ENCODE peak calls at places on chromosomes 16 and 17, in five cellular contexts. W is psoas muscle; Y is CD4-positive, alpha-beta T cell; Q is esophagus squamous epithelium; B is CD4-positive, alpha-beta memory T cell. H is an unnamed sample.
A peak's percentile ranks its signal among the peaks of the same experiment; 100 is the strongest.

GRCh38 chr17:21034350-21035235 is 8.2 kb downstream of the USP22 start:
- DNase-seq in Y (no peak), B (peak; percentile 62), Q (no peak), W (peak; percentile 87), H (no peak)

GRCh38 chr17:4043862-4044261 is 79.6 kb upstream of the ATP2A3 start:
- DNase-seq in Q (no peak), B (peak; percentile 65), Y (peak; percentile 44), W (no peak), H (peak; percentile 18)

GRCh38 chr16:66918355-66918754 is 330 bp downstream of the CDH16 start:
- DNase-seq in Q (no peak), Y (no peak), W (no peak), B (no peak), H (no peak)

GRCh38 chr17:42050360-42051012 is at the start of gene C17orf113:
- DNase-seq in Y (peak; percentile 9), W (peak; percentile 82), Q (no peak), B (peak; percentile 48), H (peak; percentile 28)

GRCh38 chr17:45102856-45103255 is 29.5 kb downstream of the PLCD3 start:
- DNase-seq in W (no peak), Y (no peak), B (no peak), Q (no peak), H (no peak)

GRCh38 chr16:19008245-19008644 is 24.5 kb downstream of the TMC7 start:
- DNase-seq in W (no peak), B (no peak), Q (no peak), Y (no peak), H (no peak)

GRCh38 chr17:40433551-40434384 is 9.5 kb upstream of the IGFBP4 start:
- DNase-seq in W (no peak), B (no peak), Y (no peak), Q (no peak), H (no peak)

GRCh38 chr16:85178596-85178995 is 66.3 kb upstream of the CIBAR2 start:
- DNase-seq in W (peak; percentile 29), Y (no peak), B (no peak), Q (no peak), H (no peak)

GRCh38 chr17:78237403-78238012 is 6.1 kb downstream of the TMEM235 start:
- DNase-seq in Q (no peak), Y (no peak), W (no peak), B (no peak), H (no peak)

GRCh38 chr16:89473791-89474414 is 16.5 kb downstream of the ANKRD11 start:
- DNase-seq in W (peak; percentile 35), Q (no peak), Y (no peak), B (no peak), H (no peak)

GRCh38 chr16:73048292-73049050 is 543 bp upstream of the ZFHX3 start:
- DNase-seq in B (no peak), Y (no peak), W (peak; percentile 86), Q (no peak), H (no peak)

GRCh38 chr16:88593064-88593463 is 22.9 kb downstream of the ZC3H18 start:
- DNase-seq in Y (no peak), B (no peak), Q (no peak), W (peak; percentile 38), H (no peak)

GRCh38 chr16:898761-899677 is 71.8 kb downstream of the LMF1 start:
- DNase-seq in Y (no peak), W (peak; percentile 36), B (no peak), Q (no peak), H (no peak)

GRCh38 chr16:81707411-81708321 is 71.4 kb upstream of the PLCG2 start:
- DNase-seq in Y (no peak), B (no peak), W (no peak), Q (no peak), H (no peak)

GRCh38 chr16:29811170-29811895 is 660 bp upstream of the PRRT2 start:
- DNase-seq in W (peak; percentile 98), Q (no peak), B (peak; percentile 65), Y (no peak), H (no peak)

GRCh38 chr17:44798352-44798751 is 31.7 kb downstream of the GJC1 start:
- DNase-seq in W (no peak), Q (no peak), B (no peak), Y (no peak), H (no peak)

GRCh38 chr16:1458977-1459341 is 14.6 kb upstream of the CCDC154 start:
- DNase-seq in B (no peak), Y (no peak), Q (no peak), W (no peak), H (no peak)

GRCh38 chr17:6096201-6097004 is 26.2 kb downstream of the WSCD1 start:
- DNase-seq in B (no peak), Q (no peak), W (no peak), Y (no peak), H (no peak)

GRCh38 chr17:17971431-17972125 is 622 bp downstream of the TOM1L2 start:
- DNase-seq in Q (no peak), B (no peak), Y (no peak), W (peak; percentile 83), H (no peak)

GRCh38 chr17:60077672-60078519 is 825 bp downstream of the HEATR6 start:
- DNase-seq in B (no peak), Q (no peak), Y (peak; percentile 9), W (no peak), H (no peak)

GRCh38 chr17:79294459-79295071 is 219.9 kb downstream of the ENGASE start:
- DNase-seq in Y (peak; percentile 8), B (peak; percentile 15), Q (no peak), W (peak; percentile 78), H (peak; percentile 27)

GRCh38 chr16:67543582-67543981 is 15.0 kb downstream of the RIPOR1 start:
- DNase-seq in W (peak; percentile 49), Q (no peak), Y (no peak), B (no peak), H (no peak)

GRCh38 chr17:39400547-39401411 is 647 bp downstream of the FBXL20 start:
- DNase-seq in Y (no peak), W (peak; percentile 70), Q (no peak), B (no peak), H (no peak)

GRCh38 chr17:81345211-81346089 is 49.8 kb upstream of the BAHCC1 start:
- DNase-seq in B (peak; percentile 36), W (peak; percentile 97), Q (peak; percentile 32), Y (no peak), H (no peak)

GRCh38 chr16:8505327-8505991 is 84.9 kb downstream of the TMEM114 start:
- DNase-seq in W (no peak), B (no peak), Y (no peak), Q (no peak), H (no peak)

GRCh38 chr16:79656537-79657115 is 56.1 kb upstream of the MAF start:
- DNase-seq in Y (no peak), W (no peak), Q (no peak), B (no peak), H (no peak)

GRCh38 chr16:87060026-87060986 is 256.9 kb downstream of the C16orf95 start:
- DNase-seq in Y (no peak), Q (no peak), B (no peak), W (no peak), H (no peak)

GRCh38 chr17:67503184-67503583 is 126.1 kb downstream of the PITPNC1 start:
- DNase-seq in B (no peak), W (no peak), Y (peak; percentile 9), Q (no peak), H (no peak)

GRCh38 chr17:16342979-16343378 is 10.3 kb downstream of the CENPV start:
- DNase-seq in B (no peak), Y (no peak), Q (no peak), W (peak; percentile 75), H (no peak)

GRCh38 chr17:1110844-1111598 is 68.8 kb downstream of the ABR start:
- DNase-seq in Y (no peak), W (peak; percentile 75), B (no peak), Q (no peak), H (no peak)

GRCh38 chr17:28346746-28347246 is 10.5 kb downstream of the POLDIP2 start:
- DNase-seq in Y (no peak), B (no peak), Q (no peak), W (no peak), H (no peak)

GRCh38 chr17:15649861-15650391 is 30.4 kb upstream of the FBXW10B start:
- DNase-seq in Q (no peak), B (no peak), Y (no peak), W (no peak), H (no peak)

GRCh38 chr17:76598004-76598439 is 12.4 kb upstream of the ST6GALNAC2 start:
- DNase-seq in Q (no peak), B (no peak), W (no peak), Y (no peak), H (no peak)
- H3K9me3 ChIP-seq in Q (no peaks in the 10 kb centered on the region), B (no peaks in the 10 kb centered on the region), W (no peaks in the 10 kb centered on the region), Y (no peaks in the 10 kb centered on the region), H (no peaks in the 10 kb centered on the region)

GRCh38 chr17:82949361-82949760 is 109.5 kb upstream of the ZNF750 start:
- DNase-seq in W (peak; percentile 24), B (no peak), Y (no peak), Q (no peak), H (no peak)
- H3K9me3 ChIP-seq in W (peaks cover 18% of the 10 kb centered on the region), B (peaks cover 9% of the 10 kb centered on the region), Y (peaks cover 19% of the 10 kb centered on the region), Q (peaks cover 35% of the 10 kb centered on the region), H (peaks cover 6% of the 10 kb centered on the region)

DNA sequence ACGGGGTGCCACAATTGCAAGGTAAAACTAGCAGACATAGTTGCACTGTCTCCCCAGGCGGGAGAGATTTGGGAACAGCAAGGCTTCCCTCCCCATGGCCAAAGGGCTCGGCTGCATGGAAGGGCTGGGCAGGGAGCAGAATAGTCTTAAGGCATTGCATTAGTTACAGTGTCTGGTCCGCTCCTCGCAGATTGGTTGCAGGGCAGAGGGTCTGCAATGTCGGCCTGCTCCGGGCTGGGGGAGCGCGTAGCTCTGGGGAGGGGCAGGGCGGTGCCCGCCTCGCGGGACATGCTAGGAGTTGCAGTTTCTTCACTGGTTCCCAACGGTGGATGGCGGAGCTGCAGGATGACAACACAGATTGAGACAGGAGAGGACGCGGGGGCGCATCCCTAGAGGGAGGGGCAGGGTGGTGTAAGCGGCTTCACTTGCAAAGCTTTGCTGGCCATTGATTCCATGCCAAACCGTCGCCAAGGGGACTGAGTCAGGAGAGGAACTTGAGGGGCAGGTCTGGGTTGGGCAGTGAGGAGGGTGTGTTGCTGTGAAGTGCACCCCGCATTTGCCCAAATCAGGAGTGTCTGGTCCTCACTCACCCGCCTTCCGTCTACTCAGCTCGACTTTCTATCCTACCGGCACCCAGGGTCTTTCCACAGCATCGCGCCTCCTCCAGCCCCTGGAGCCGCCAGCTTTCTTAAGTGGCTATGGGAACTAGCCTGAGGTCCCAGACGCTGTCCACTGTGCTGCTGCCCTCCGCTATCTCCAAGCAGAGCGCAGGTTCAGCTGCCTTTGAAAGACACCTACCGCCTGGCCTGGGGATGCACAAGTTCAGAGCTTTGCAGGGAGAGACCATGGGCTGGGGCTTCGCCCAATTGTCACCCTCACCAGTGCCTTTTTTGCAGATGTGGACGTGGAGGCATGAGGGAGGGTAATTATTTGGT is 1748.9 kb downstream of the TP53TG3F start:
- DNase-seq in B (no peak), Y (no peak), W (no peak), Q (no peak), H (no peak)
- H3K9me3 ChIP-seq in B (no peaks in the 10 kb centered on the region), Y (peaks cover 8% of the 10 kb centered on the region), W (no peaks in the 10 kb centered on the region), Q (peaks cover 4% of the 10 kb centered on the region), H (no peaks in the 10 kb centered on the region)

GRCh38 chr17:22464041-22464440 is 771.7 kb downstream of the KCNJ18 start:
- DNase-seq in Y (no peak), Q (no peak), B (no peak), W (no peak), H (no peak)

GRCh38 chr17:22470411-22471175 is 778.3 kb downstream of the KCNJ18 start:
- DNase-seq in Y (no peak), Q (no peak), B (no peak), W (no peak), H (no peak)

GRCh38 chr17:22469941-22470340 is 777.6 kb downstream of the KCNJ18 start:
- DNase-seq in B (no peak), Y (no peak), Q (no peak), W (no peak), H (no peak)

GRCh38 chr17:22467720-22468119 is 775.4 kb downstream of the KCNJ18 start:
- DNase-seq in W (no peak), B (no peak), Y (no peak), Q (no peak), H (no peak)

GRCh38 chr17:22469101-22469880 is 777.0 kb downstream of the KCNJ18 start:
- DNase-seq in Y (no peak), Q (no peak), B (no peak), W (no peak), H (no peak)
- H3K9me3 ChIP-seq in Y (peaks cover 7% of the 10 kb centered on the region), Q (no peaks in the 10 kb centered on the region), B (no peaks in the 10 kb centered on the region), W (no peaks in the 10 kb centered on the region), H (no peaks in the 10 kb centered on the region)